ENCODE peak calls at places on chromosomes 7 and 10, in eight cellular contexts. T, B, H, J, S, F, L and C are unnamed samples.
A peak's percentile ranks its signal among the peaks of the same experiment; 100 is the strongest.

GRCh38 chr7:96320437-96320836 is 1.5 kb downstream of the SLC25A13 start:
- DNase-seq in S (no peak), J (no peak), L (no peak), B (no peak), T (no peak), H (no peak), F (no peak), C (no peak)

GRCh38 chr7:123627859-123628258 is 26.2 kb downstream of the ASB15 start:
- DNase-seq in L (no peak), T (no peak), J (no peak), S (no peak), B (no peak), H (no peak), F (no peak), C (no peak)

GRCh38 chr10:101123085-101123814 is 7.8 kb upstream of the TLX1 start:
- DNase-seq in L (peak; percentile 75), H (no peak), F (no peak), S (no peak), B (no peak), T (no peak), J (no peak), C (no peak)

GRCh38 chr7:106064836-106065559 is 47.1 kb downstream of the SYPL1 start:
- DNase-seq in B (peak; percentile 82), S (peak; percentile 95), L (peak; percentile 25), H (peak; percentile 87), J (peak; percentile 88), T (no peak), F (peak; percentile 55), C (peak; percentile 99)

GRCh38 chr7:130332259-130333053 is 12.2 kb upstream of the CPA5 start:
- DNase-seq in T (no peak), B (no peak), F (no peak), S (no peak), L (no peak), H (no peak), J (no peak), C (no peak)

GRCh38 chr10:12419279-12419847 is 70.0 kb downstream of the CAMK1D start:
- DNase-seq in H (peak; percentile 73), T (no peak), J (peak; percentile 99), F (no peak), B (peak; percentile 79), S (peak; percentile 100), L (no peak), C (peak; percentile 88)

GRCh38 chr10:91198781-91199180 is 21.7 kb upstream of the PCGF5 start:
- DNase-seq in J (peak; percentile 85), B (no peak), H (peak; percentile 39), S (no peak), T (peak; percentile 49), F (no peak), L (no peak), C (no peak)

GRCh38 chr10:63677001-63677400 is 155.8 kb downstream of the REEP3 start:
- DNase-seq in L (no peak), S (no peak), B (no peak), F (no peak), J (no peak), T (no peak), H (no peak), C (no peak)

GRCh38 chr7:151680810-151681209 is 161.1 kb upstream of the RHEB start:
- DNase-seq in H (no peak), F (no peak), S (no peak), B (no peak), T (no peak), J (peak; percentile 74), L (no peak), C (no peak)

GRCh38 chr10:84901885-84902284 is 573.5 kb downstream of the CCSER2 start:
- DNase-seq in T (no peak), J (no peak), H (no peak), F (no peak), S (no peak), B (no peak), L (no peak), C (no peak)

GRCh38 chr7:113878394-113878992 is 40.3 kb downstream of the PPP1R3A start:
- DNase-seq in F (no peak), H (no peak), J (no peak), S (no peak), L (no peak), T (no peak), B (no peak), C (no peak)

GRCh38 chr7:22271311-22271710 is 85.6 kb downstream of the RAPGEF5 start:
- DNase-seq in L (no peak), T (no peak), F (no peak), S (no peak), H (no peak), J (no peak), B (no peak), C (no peak)

GRCh38 chr10:119595134-119595714 is 1.5 kb downstream of the TIAL1 start:
- DNase-seq in S (peak; percentile 59), F (peak; percentile 24), J (peak; percentile 56), H (peak; percentile 54), L (peak; percentile 38), B (no peak), T (no peak), C (peak; percentile 58)

GRCh38 chr10:69142983-69143382 is 19.0 kb downstream of the VPS26A start:
- DNase-seq in S (no peak), B (no peak), T (no peak), F (no peak), H (peak; percentile 6), L (no peak), J (no peak), C (no peak)

GRCh38 chr7:14432936-14433335 is 443.5 kb upstream of the ETV1 start:
- DNase-seq in T (no peak), J (no peak), S (no peak), B (no peak), L (peak; percentile 92), F (no peak), H (no peak), C (no peak)

GRCh38 chr7:155920068-155920461 is 107.8 kb upstream of the SHH start:
- DNase-seq in T (no peak), L (no peak), B (no peak), J (no peak), F (no peak), S (no peak), H (no peak), C (no peak)

GRCh38 chr7:131480384-131481315 is 75.8 kb downstream of the PODXL start:
- DNase-seq in J (no peak), H (no peak), T (no peak), F (no peak), L (no peak), B (no peak), S (peak; percentile 70), C (peak; percentile 40)

GRCh38 chr7:1543826-1544177 is 12.2 kb downstream of the TMEM184A start:
- DNase-seq in T (no peak), S (no peak), F (no peak), J (no peak), B (no peak), L (no peak), H (no peak), C (no peak)

GRCh38 chr7:54858008-54858692 is 99.1 kb upstream of the SEC61G start:
- DNase-seq in J (no peak), S (no peak), B (no peak), T (no peak), F (no peak), L (peak; percentile 63), H (no peak), C (no peak)

GRCh38 chr10:7587168-7587864 is 79.5 kb downstream of the ITIH5 start:
- DNase-seq in H (no peak), F (no peak), T (no peak), B (no peak), L (no peak), S (no peak), J (no peak), C (no peak)

GRCh38 chr10:287814-288213 is 152.6 kb downstream of the ZMYND11 start:
- DNase-seq in T (no peak), J (no peak), H (no peak), L (peak; percentile 28), S (no peak), B (peak; percentile 53), F (peak; percentile 18), C (peak; percentile 34)

GRCh38 chr7:136183981-136184380 is 206.8 kb upstream of the MTPN start:
- DNase-seq in T (no peak), F (peak; percentile 40), J (peak; percentile 10), B (no peak), L (peak; percentile 45), H (peak; percentile 28), S (peak; percentile 2), C (peak; percentile 3)

GRCh38 chr7:138459300-138460175 is 521 bp upstream of the TRIM24 start:
- DNase-seq in J (no peak), H (peak; percentile 99), T (no peak), B (peak; percentile 96), F (peak; percentile 99), L (peak; percentile 99), S (no peak), C (peak; percentile 94)
- H3K27ac ChIP-seq in J (no peak overlapping the region), H (peak overlapping the region; percentile 7), T (peak overlapping the region; percentile 26), B (peak overlapping the region; percentile 1), F (peak overlapping the region; percentile 76), L (no peak overlapping the region), S (peak overlapping the region; percentile 2), C (no peak overlapping the region)

GRCh38 chr7:45606050-45606449 is 31.9 kb downstream of the ADCY1 start:
- DNase-seq in J (no peak), S (no peak), B (no peak), F (no peak), T (no peak), H (no peak), L (no peak), C (no peak)

GRCh38 chr7:45610660-45611299 is 36.6 kb downstream of the ADCY1 start:
- DNase-seq in S (no peak), H (no peak), T (no peak), J (no peak), F (no peak), L (no peak), B (no peak), C (no peak)

GRCh38 chr7:45610019-45610418 is 35.9 kb downstream of the ADCY1 start:
- DNase-seq in F (no peak), T (no peak), H (no peak), L (no peak), J (no peak), B (no peak), S (no peak), C (no peak)

GRCh38 chr7:45609180-45609579 is 35.0 kb downstream of the ADCY1 start:
- DNase-seq in B (no peak), T (no peak), J (no peak), L (no peak), S (no peak), F (no peak), H (no peak), C (no peak)
- H3K9me3 ChIP-seq in B (no peaks in the 10 kb centered on the region), T (peaks cover 5% of the 10 kb centered on the region), J (no peaks in the 10 kb centered on the region), L (no peaks in the 10 kb centered on the region), S (no peaks in the 10 kb centered on the region), F (no peaks in the 10 kb centered on the region), H (no peaks in the 10 kb centered on the region), C (peaks cover 7% of the 10 kb centered on the region)

DNA sequence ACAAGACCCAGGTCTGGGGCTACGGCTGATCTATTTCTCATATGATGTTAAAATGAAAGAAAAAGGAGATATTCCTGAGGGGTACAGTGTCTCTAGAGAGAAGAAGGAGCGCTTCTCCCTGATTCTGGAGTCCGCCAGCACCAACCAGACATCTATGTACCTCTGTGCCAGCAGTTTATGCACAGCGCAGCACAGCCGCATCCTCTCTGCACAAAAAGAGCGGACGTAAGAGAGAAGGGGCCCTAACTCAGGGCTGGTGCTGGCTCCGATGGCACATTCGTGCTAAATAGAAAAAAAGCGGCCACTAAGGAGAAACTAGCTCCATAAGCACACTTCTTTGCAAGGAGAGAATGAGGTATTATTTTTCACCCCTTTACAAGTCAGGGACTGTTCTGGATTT is 28.3 kb upstream of the PRSS1 start:
- DNase-seq in L (no peak), H (no peak), J (no peak), F (no peak), T (no peak), B (no peak), S (no peak), C (no peak)
- H2AFZ ChIP-seq in L (no peak overlapping the region), H (no peak overlapping the region), J (no peak overlapping the region), F (no peak overlapping the region), T (no peak overlapping the region), B (no peak overlapping the region), S (no peak overlapping the region), C (no peak overlapping the region)

GRCh38 chr7:2570021-2570420 is 11.2 kb downstream of the IQCE start:
- DNase-seq in L (no peak), T (no peak), J (no peak), F (no peak), S (no peak), B (no peak), H (no peak), C (no peak)
- H3K27ac ChIP-seq in L (no peak overlapping the region), T (no peak overlapping the region), J (no peak overlapping the region), F (no peak overlapping the region), S (no peak overlapping the region), B (no peak overlapping the region), H (no peak overlapping the region), C (no peak overlapping the region)